ENCODE peak calls at places on chromosomes 2 and 18, in eight cellular contexts. S is OCI-LY7, R is cardiac muscle cell, K is tibial artery, M is body of pancreas, A is kidney, D is stomach, B is GM23338. Q is an unnamed sample. For H3K4me1, the result is how much of the 10 kb centered on the place peaks cover.

GRCh38 chr2:177430425-177430824 is 37.9 kb downstream of the AGPS start:
- DNase-seq in D (no peak), B (no peak), S (no peak), M (no peak), A (no peak), K (no peak), R (no peak), Q (no peak)

GRCh38 chr18:55090566-55091187 is 131.4 kb upstream of the CCDC68 start:
- DNase-seq in B (no peak), K (no peak), M (no peak), A (no peak), D (no peak), R (no peak), S (no peak), Q (no peak)

GRCh38 chr2:203603451-203604389 is 68.6 kb upstream of the RAPH1 start:
- DNase-seq in B (no peak), A (no peak), K (no peak), D (no peak), S (no peak), R (no peak), M (no peak), Q (no peak)

GRCh38 chr18:58937204-58937603 is 72.5 kb downstream of the ZNF532 start:
- DNase-seq in R (no peak), B (no peak), A (no peak), M (no peak), D (no peak), S (no peak), K (no peak), Q (peak)

GRCh38 chr2:231940795-231941194 is 14.6 kb upstream of the NPPC start:
- DNase-seq in A (no peak), K (no peak), R (no peak), S (no peak), M (no peak), D (peak), B (no peak), Q (no peak)

GRCh38 chr2:103963331-103963730 is 890.6 kb upstream of the POU3F3 start:
- DNase-seq in S (no peak), K (no peak), M (no peak), B (no peak), R (no peak), D (no peak), A (no peak), Q (no peak)

GRCh38 chr2:187155472-187155871 is 292.6 kb downstream of the CALCRL start:
- DNase-seq in A (no peak), D (no peak), S (no peak), R (peak), K (no peak), M (no peak), B (no peak), Q (no peak)

GRCh38 chr2:221480251-221480650 is 91.9 kb downstream of the EPHA4 start:
- DNase-seq in S (no peak), B (no peak), D (no peak), R (no peak), A (no peak), K (no peak), M (no peak), Q (no peak)

GRCh38 chr2:165627463-165627862 is 158.0 kb downstream of the CSRNP3 start:
- DNase-seq in D (no peak), M (no peak), K (no peak), A (no peak), S (no peak), B (no peak), R (no peak), Q (peak)

GRCh38 chr2:174120346-174120745 is 128.0 kb downstream of the OLA1 start:
- DNase-seq in D (no peak), S (no peak), K (no peak), B (no peak), R (no peak), M (no peak), A (no peak), Q (peak)

GRCh38 chr2:219851169-219851568 is 223.7 kb downstream of the SLC4A3 start:
- DNase-seq in D (no peak), A (no peak), B (peak), R (no peak), M (no peak), S (no peak), K (no peak), Q (no peak)

GRCh38 chr2:25252291-25253152 is 84.1 kb upstream of the POMC start:
- DNase-seq in S (no peak), B (peak), K (peak), M (peak), A (peak), R (peak), D (peak), Q (no peak)

GRCh38 chr2:24334245-24334633 is 26.1 kb downstream of the ITSN2 start:
- DNase-seq in S (no peak), K (peak), D (no peak), B (no peak), M (no peak), R (no peak), A (no peak), Q (no peak)

GRCh38 chr2:160696061-160696452 is 202.4 kb upstream of the RBMS1 start:
- DNase-seq in S (no peak), A (no peak), K (no peak), M (no peak), R (no peak), B (no peak), D (no peak), Q (no peak)

GRCh38 chr2:213834746-213835145 is 550.5 kb downstream of the SPAG16 start:
- DNase-seq in M (no peak), S (no peak), A (no peak), B (no peak), K (no peak), D (no peak), R (no peak), Q (no peak)

GRCh38 chr18:50401888-50402287 is 27.0 kb downstream of the SKA1 start:
- DNase-seq in M (peak), S (no peak), R (peak), A (peak), B (peak), K (no peak), D (peak), Q (peak)

GRCh38 chr2:218149098-218149497 is 17.7 kb downstream of the CXCR1 start:
- DNase-seq in B (no peak), M (no peak), S (no peak), A (no peak), K (no peak), D (no peak), R (no peak), Q (no peak)

GRCh38 chr18:65257157-65257556 is 493.7 kb upstream of the CDH7 start:
- DNase-seq in M (no peak), S (no peak), D (no peak), B (peak), A (no peak), R (peak), K (no peak), Q (no peak)

GRCh38 chr2:103445356-103445755 is 683.5 kb downstream of the TMEM182 start:
- DNase-seq in K (no peak), R (no peak), M (no peak), D (no peak), S (no peak), B (no peak), A (no peak), Q (no peak)

GRCh38 chr2:215874418-215874817 is 138.9 kb downstream of the MREG start:
- DNase-seq in M (no peak), S (no peak), R (no peak), B (no peak), K (no peak), A (no peak), D (no peak), Q (peak)

GRCh38 chr2:196729418-196729817 is 70.1 kb downstream of the GTF3C3 start:
- DNase-seq in D (no peak), A (no peak), K (no peak), B (no peak), R (no peak), M (peak), S (no peak), Q (no peak)

GRCh38 chr18:7725473-7725872 is 158.4 kb downstream of the PTPRM start:
- DNase-seq in A (no peak), S (no peak), D (no peak), M (no peak), B (no peak), R (no peak), K (no peak), Q (no peak)

GRCh38 chr18:48609114-48609513 is 70.3 kb downstream of the CTIF start:
- DNase-seq in A (peak), K (no peak), M (no peak), B (no peak), D (no peak), R (no peak), S (no peak), Q (no peak)

GRCh38 chr2:33126973-33127372 is 180.2 kb downstream of the LTBP1 start:
- DNase-seq in R (no peak), B (no peak), M (no peak), K (peak), D (no peak), S (no peak), A (no peak), Q (peak)

GRCh38 chr2:200377774-200378336 is 71.4 kb downstream of the SPATS2L start:
- DNase-seq in R (no peak), K (no peak), M (peak), B (no peak), D (peak), A (peak), S (no peak), Q (no peak)

DNA sequence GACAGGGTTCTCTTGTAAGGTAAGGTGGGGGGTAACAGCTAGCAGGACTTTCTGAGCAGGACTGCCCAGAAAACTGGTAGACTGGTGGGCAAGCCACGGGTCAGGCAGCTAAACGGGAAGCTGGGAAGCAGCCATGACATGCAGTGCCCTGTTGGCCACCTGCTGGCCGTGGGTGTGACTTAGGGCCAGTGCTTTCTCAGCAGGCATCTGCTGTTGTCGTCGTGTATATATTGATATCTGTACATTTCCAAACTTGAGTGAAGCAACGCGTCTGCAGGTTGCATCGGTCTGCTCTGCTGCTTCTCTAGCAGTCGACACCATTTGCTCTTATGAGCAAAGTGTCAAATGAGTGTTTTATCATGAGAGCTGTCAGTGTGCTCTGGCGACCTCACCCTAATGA is 31.0 kb downstream of the COA5 start:
- DNase-seq in K (no peak), A (no peak), D (no peak), R (peak), S (no peak), M (no peak), B (no peak), Q (no peak)
- TF ChIP-seq CTCF in K (no peak), A (no peak), D (no peak), R (peak), S (no peak), M (no peak), B (no peak), Q (no peak)

GRCh38 chr2:85888020-85888744 is 608 bp downstream of the ST3GAL5 start:
- DNase-seq in D (no peak), A (peak), K (no peak), M (peak), R (peak), S (peak), B (peak), Q (no peak)

GRCh38 chr2:85887566-85888019 is 1.2 kb downstream of the ST3GAL5 start:
- DNase-seq in K (peak), M (peak), R (peak), B (no peak), D (peak), A (peak), S (peak), Q (no peak)

GRCh38 chr2:85888745-85889647 is at the start of gene ST3GAL5:
- DNase-seq in R (peak), A (peak), M (peak), S (peak), B (peak), K (peak), D (peak), Q (no peak)

GRCh38 chr2:85890522-85891176 is 1.9 kb upstream of the ST3GAL5 start:
- DNase-seq in D (no peak), S (no peak), R (no peak), M (no peak), A (no peak), K (no peak), B (no peak), Q (no peak)

GRCh38 chr2:85889648-85890281 is 975 bp upstream of the ST3GAL5 start:
- DNase-seq in M (peak), B (no peak), K (peak), R (no peak), D (no peak), A (peak), S (no peak), Q (no peak)
- H3K27ac ChIP-seq in M (peak), B (no peak), K (peak), R (peak), D (peak), A (no peak), S (no peak), Q (peak)

GRCh38 chr18:25710981-25711380 is 359.0 kb upstream of the ZNF521 start:
- DNase-seq in M (no peak), S (no peak), A (no peak), K (no peak), D (no peak), R (no peak), B (no peak), Q (no peak)

GRCh38 chr18:25713104-25713503 is 361.1 kb upstream of the ZNF521 start:
- DNase-seq in D (no peak), B (no peak), K (no peak), S (no peak), R (no peak), M (no peak), A (no peak), Q (no peak)
- H3K4me1 ChIP-seq in D (under half), B (under half), K (under half), S (under half), R (under half), M (under half), A (under half), Q (under half)

GRCh38 chr2:43942001-43942400 is 53.8 kb downstream of the LRPPRC start:
- DNase-seq in S (no peak), R (no peak), M (no peak), K (no peak), A (no peak), D (no peak), B (peak), Q (no peak)

GRCh38 chr2:43937269-43937820 is 58.4 kb downstream of the LRPPRC start:
- DNase-seq in K (no peak), S (no peak), R (peak), D (no peak), M (no peak), A (no peak), B (no peak), Q (no peak)

GRCh38 chr2:43941359-43941758 is 54.4 kb downstream of the LRPPRC start:
- DNase-seq in B (no peak), R (no peak), A (no peak), S (no peak), D (no peak), K (no peak), M (no peak), Q (no peak)

GRCh38 chr2:43942881-43943280 is 52.9 kb downstream of the LRPPRC start:
- DNase-seq in B (no peak), D (no peak), K (no peak), R (no peak), M (no peak), S (no peak), A (no peak), Q (no peak)

DNA sequence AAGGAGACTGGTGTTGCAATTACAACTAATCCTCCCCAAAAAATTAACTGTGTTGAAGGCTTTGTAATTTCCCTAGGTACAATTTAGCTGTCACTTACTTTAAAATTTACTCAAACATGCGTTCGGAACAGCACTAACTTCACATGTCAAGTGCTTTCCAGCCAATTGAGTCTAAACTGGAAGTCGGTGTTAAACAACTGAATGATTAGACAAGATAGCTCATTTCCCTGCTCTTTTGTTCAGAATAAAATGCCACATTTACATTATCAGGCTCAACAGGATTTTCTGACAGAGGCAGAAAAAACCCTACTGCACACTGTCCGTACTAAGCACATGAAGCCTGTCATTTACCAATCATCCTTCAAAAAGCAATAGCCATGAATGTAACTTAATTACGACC is 56.1 kb downstream of the LRPPRC start:
- DNase-seq in R (no peak), M (no peak), A (no peak), D (no peak), B (no peak), K (no peak), S (no peak), Q (no peak)
- TF ChIP-seq CTCF in R (no peak), M (no peak), A (no peak), D (no peak), B (no peak), K (no peak), S (no peak), Q (no peak)

DNA sequence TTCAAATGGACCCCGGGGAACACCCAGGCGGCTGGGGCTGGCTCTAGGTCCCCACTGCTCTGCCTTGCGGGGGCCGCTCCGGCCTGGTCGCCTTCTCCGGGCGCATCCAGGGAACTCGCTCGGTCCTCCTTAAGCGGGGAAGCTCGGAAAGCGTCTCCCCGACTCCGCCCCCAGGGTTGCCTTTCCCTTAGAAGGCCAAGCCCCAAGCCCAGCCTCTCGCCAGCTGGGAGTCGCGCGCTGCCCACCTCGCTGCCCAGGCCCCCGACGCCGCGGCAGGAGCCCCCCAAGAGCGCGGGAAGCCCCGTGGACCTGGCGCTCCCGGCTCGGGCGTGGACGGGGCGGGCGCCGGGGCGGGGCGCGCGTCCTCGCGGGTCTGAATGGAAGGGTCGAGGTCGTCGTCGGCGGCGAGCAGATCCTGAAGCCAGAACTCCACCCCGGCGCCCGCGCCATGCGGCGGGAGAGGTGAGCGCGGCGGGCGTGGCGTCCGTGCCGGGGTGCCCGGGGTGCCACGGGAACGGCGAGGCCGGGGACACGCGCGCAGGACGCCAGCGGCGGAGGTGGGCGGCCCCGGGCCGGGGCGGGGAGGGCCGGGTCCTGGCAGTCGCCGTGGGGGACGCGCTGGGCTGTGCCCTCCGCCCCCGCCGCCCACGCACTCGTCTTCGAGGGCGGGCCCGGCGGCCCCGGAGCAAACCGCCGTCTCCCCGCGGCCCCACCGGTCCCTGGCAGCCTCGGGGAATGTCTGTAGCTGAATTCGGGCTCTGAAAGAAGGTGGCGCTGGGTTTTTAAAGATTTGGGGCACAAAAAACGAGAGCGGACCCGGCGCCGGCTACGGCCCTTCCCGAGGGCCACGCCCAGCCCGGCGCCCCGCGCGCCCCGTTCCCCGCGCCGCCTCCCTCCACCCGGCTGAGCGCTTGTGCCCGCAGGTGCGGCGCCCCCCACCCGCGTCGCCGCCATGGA is at the start of gene BOK:
- DNase-seq in S (no peak), B (peak), D (peak), R (peak), K (no peak), A (peak), M (peak), Q (no peak)
- H3K27ac ChIP-seq in S (no peak), B (no peak), D (peak), R (no peak), K (no peak), A (no peak), M (peak), Q (no peak)

Q was measured in foreskin keratinocyte.